ENCODE peak calls at places on chromosome 12, in ten cellular contexts. K, C, X, M, E, T, Z, Y, D and P are unnamed samples.

GRCh38 chr12:2057041-2057792 is 4.4 kb downstream of the CACNA1C start:
- DNase-seq in Y (peak), K (peak), E (peak), Z (peak), D (no peak), M (no peak), T (no peak), C (peak), X (peak), P (no peak)

GRCh38 chr12:57864382-57864781 is 17.9 kb upstream of the CTDSP2 start:
- DNase-seq in Y (no peak), K (no peak), T (no peak), M (no peak), D (no peak), C (peak), Z (no peak), E (no peak), X (no peak), P (no peak)

GRCh38 chr12:112916270-112916669 is 9.5 kb downstream of the OAS1 start:
- DNase-seq in E (peak), T (no peak), K (no peak), X (no peak), Y (peak), C (no peak), D (no peak), M (peak), Z (peak), P (peak)

GRCh38 chr12:5085896-5086295 is 42.2 kb downstream of the KCNA5 start:
- DNase-seq in Y (no peak), E (peak), C (no peak), M (no peak), T (peak), K (no peak), Z (no peak), X (no peak), D (no peak), P (no peak)

GRCh38 chr12:22627351-22627750 is 2.4 kb downstream of the ETNK1 start:
- DNase-seq in X (no peak), D (no peak), K (no peak), Y (no peak), T (no peak), Z (no peak), E (peak), C (no peak), M (no peak), P (no peak)

GRCh38 chr12:25054783-25055144 is 105.9 kb upstream of the BCAT1 start:
- DNase-seq in E (no peak), K (no peak), Y (no peak), X (no peak), Z (no peak), T (no peak), D (no peak), M (no peak), C (no peak), P (peak)

GRCh38 chr12:44972746-44973421 is 78.0 kb downstream of the DBX2 start:
- DNase-seq in Z (no peak), M (no peak), X (no peak), E (peak), C (peak), D (no peak), Y (no peak), T (no peak), K (no peak), P (peak)

GRCh38 chr12:69519871-69520270 is 49.7 kb downstream of the FRS2 start:
- DNase-seq in X (no peak), M (no peak), Z (no peak), E (no peak), K (no peak), T (no peak), Y (no peak), C (no peak), D (no peak), P (no peak)

GRCh38 chr12:77153706-77154105 is 88.3 kb upstream of the E2F7 start:
- DNase-seq in K (no peak), D (no peak), T (no peak), C (no peak), Y (no peak), X (no peak), Z (no peak), M (no peak), E (no peak), P (no peak)

GRCh38 chr12:131847456-131847855 is 19.3 kb downstream of the MMP17 start:
- DNase-seq in D (no peak), T (no peak), Z (no peak), Y (peak), K (no peak), M (no peak), C (no peak), E (no peak), X (no peak), P (no peak)

GRCh38 chr12:119936705-119937323 is 52.2 kb upstream of the BICDL1 start:
- DNase-seq in D (no peak), T (no peak), K (no peak), C (no peak), Z (no peak), M (no peak), X (no peak), E (peak), Y (no peak), P (no peak)

GRCh38 chr12:132490481-132491348 is 764 bp downstream of the FBRSL1 start:
- DNase-seq in M (no peak), E (no peak), T (no peak), K (no peak), D (peak), Y (peak), X (no peak), C (peak), Z (no peak), P (peak)

GRCh38 chr12:39846971-39847661 is 227.5 kb upstream of the ABCD2 start:
- DNase-seq in E (no peak), D (no peak), T (peak), X (no peak), Z (no peak), M (no peak), Y (no peak), K (no peak), C (peak), P (no peak)

GRCh38 chr12:131090254-131091210 is 136.8 kb downstream of the ADGRD1 start:
- DNase-seq in C (no peak), Y (no peak), X (no peak), Z (no peak), K (no peak), T (no peak), M (no peak), E (peak), D (peak), P (no peak)

GRCh38 chr12:1758887-1759286 is 61.5 kb upstream of the LRTM2 start:
- DNase-seq in M (no peak), E (no peak), Y (no peak), K (no peak), D (no peak), X (no peak), Z (no peak), C (no peak), T (no peak), P (no peak)

GRCh38 chr12:78293039-78293686 is 462.5 kb downstream of the NAV3 start:
- DNase-seq in X (no peak), K (no peak), M (no peak), Z (no peak), E (peak), Y (no peak), D (no peak), C (no peak), T (no peak), P (peak)

GRCh38 chr12:80607361-80608135 is 99.9 kb upstream of the MYF6 start:
- DNase-seq in C (no peak), Y (no peak), M (no peak), K (no peak), D (no peak), T (no peak), X (no peak), E (peak), Z (no peak), P (no peak)

GRCh38 chr12:16605666-16606116 is 271 bp downstream of the LMO3 start:
- DNase-seq in X (no peak), Z (no peak), T (no peak), M (no peak), K (no peak), Y (no peak), D (no peak), C (peak), E (peak), P (no peak)

GRCh38 chr12:460301-461230 is 827 bp downstream of the B4GALNT3 start:
- DNase-seq in X (no peak), E (no peak), Y (peak), K (peak), M (no peak), Z (no peak), T (no peak), C (peak), D (peak), P (no peak)

GRCh38 chr12:57894577-57895292 is 46.6 kb upstream of the ATP23 start:
- DNase-seq in T (no peak), D (no peak), M (no peak), K (no peak), X (no peak), C (no peak), E (no peak), Y (no peak), Z (no peak), P (no peak)

GRCh38 chr12:128810182-128811127 is 13.3 kb downstream of the SLC15A4 start:
- DNase-seq in Y (peak), E (no peak), K (peak), Z (peak), M (no peak), T (no peak), C (peak), D (no peak), X (peak), P (no peak)

GRCh38 chr12:21026302-21026701 is 104.7 kb upstream of the SLCO1B1 start:
- DNase-seq in X (no peak), K (no peak), C (no peak), M (no peak), Y (no peak), E (peak), D (no peak), Z (no peak), T (no peak), P (no peak)

GRCh38 chr12:87812030-87812429 is 217.2 kb downstream of the C12orf50 start:
- DNase-seq in M (no peak), T (no peak), C (no peak), E (peak), Z (no peak), X (no peak), K (no peak), D (no peak), Y (no peak), P (no peak)

GRCh38 chr12:39616251-39616650 is 3.4 kb downstream of the ABCD2 start:
- DNase-seq in E (no peak), Z (no peak), M (no peak), Y (no peak), T (no peak), X (no peak), C (no peak), K (no peak), D (no peak), P (no peak)

GRCh38 chr12:1473418-1473817 is 121.0 kb downstream of the FBXL14 start:
- DNase-seq in D (peak), K (no peak), E (no peak), Z (no peak), C (no peak), T (no peak), M (no peak), X (no peak), Y (peak), P (no peak)

GRCh38 chr12:69479675-69480074 is 9.5 kb downstream of the FRS2 start:
- DNase-seq in Y (no peak), K (no peak), T (no peak), D (no peak), C (no peak), E (no peak), M (no peak), Z (no peak), X (no peak), P (no peak)

GRCh38 chr12:113187588-113187987 is 2.1 kb downstream of the RITA1 start:
- DNase-seq in K (no peak), C (no peak), Z (no peak), D (no peak), E (no peak), Y (no peak), M (no peak), T (no peak), X (no peak), P (no peak)

GRCh38 chr12:70196732-70197361 is 46.4 kb upstream of the CNOT2 start:
- DNase-seq in Y (no peak), K (no peak), D (no peak), T (no peak), M (no peak), E (no peak), Z (no peak), X (no peak), C (no peak), P (no peak)

GRCh38 chr12:56951582-56952339 is 5.6 kb downstream of the RDH16 start:
- DNase-seq in K (no peak), C (no peak), Z (no peak), X (no peak), Y (no peak), M (no peak), T (no peak), E (no peak), D (no peak), P (no peak)

GRCh38 chr12:98509063-98509462 is 6.3 kb upstream of the TMPO start:
- DNase-seq in Y (no peak), E (no peak), Z (no peak), C (no peak), X (no peak), M (no peak), D (no peak), K (no peak), T (no peak), P (no peak)

GRCh38 chr12:49547090-49547690 is 8.4 kb downstream of the KCNH3 start:
- DNase-seq in K (no peak), C (no peak), E (no peak), D (no peak), M (no peak), Y (no peak), X (no peak), T (no peak), Z (no peak), P (peak)

GRCh38 chr12:49548481-49548821 is 9.6 kb downstream of the KCNH3 start:
- DNase-seq in C (no peak), Z (no peak), X (no peak), Y (peak), M (no peak), D (no peak), T (no peak), E (no peak), K (no peak), P (no peak)

GRCh38 chr12:49549735-49550710 is 11.2 kb downstream of the KCNH3 start:
- DNase-seq in E (no peak), Z (no peak), M (no peak), D (no peak), T (no peak), K (no peak), C (no peak), X (no peak), Y (peak), P (no peak)

GRCh38 chr12:49550853-49551252 is 12.0 kb downstream of the KCNH3 start:
- DNase-seq in T (no peak), Y (no peak), Z (no peak), K (no peak), M (no peak), E (no peak), D (no peak), X (no peak), C (no peak), P (no peak)

DNA sequence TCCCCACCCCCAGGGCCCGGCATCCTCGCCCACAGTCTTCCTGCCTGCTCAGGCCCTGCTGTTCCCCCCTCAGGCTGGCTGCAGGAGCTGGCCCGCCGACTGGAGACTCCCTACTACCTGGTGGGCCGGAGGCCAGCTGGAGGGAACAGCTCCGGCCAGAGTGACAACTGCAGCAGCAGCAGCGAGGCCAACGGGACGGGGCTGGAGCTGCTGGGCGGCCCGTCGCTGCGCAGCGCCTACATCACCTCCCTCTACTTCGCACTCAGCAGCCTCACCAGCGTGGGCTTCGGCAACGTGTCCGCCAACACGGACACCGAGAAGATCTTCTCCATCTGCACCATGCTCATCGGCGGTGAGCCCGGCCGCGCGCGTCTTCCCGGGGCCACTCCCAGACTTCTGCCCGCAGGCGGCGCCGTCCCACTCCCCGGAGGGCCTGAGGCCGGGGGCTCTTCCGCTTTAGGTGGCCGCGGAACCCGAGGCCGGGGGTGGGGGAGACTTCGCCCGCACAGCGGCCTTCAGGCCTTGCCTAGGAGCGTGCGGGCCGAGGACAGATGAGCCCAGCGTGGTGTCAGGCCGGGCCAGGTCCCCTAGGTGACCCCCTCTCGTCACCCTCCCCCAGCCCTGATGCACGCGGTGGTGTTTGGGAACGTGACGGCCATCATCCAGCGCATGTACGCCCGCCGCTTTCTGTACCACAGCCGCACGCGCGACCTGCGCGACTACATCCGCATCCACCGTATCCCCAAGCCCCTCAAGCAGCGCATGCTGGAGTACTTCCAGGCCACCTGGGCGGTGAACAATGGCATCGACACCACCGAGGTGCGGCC is 10.2 kb downstream of the KCNH3 start:
- DNase-seq in C (peak), E (no peak), Y (peak), D (no peak), K (no peak), Z (peak), M (no peak), T (no peak), X (no peak), P (no peak)
- TF ChIP-seq CTCF in C (peak), E (peak), Y (no peak), D (no peak), K (peak), Z (no peak), M (no peak), T (peak), X (peak), P (no peak)

GRCh38 chr12:49212572-49212971 is 23.7 kb upstream of the TUBA1A start:
- DNase-seq in K (no peak), E (no peak), M (no peak), C (no peak), Z (no peak), T (no peak), Y (no peak), X (no peak), D (no peak), P (no peak)
- H3K27ac ChIP-seq in K (no peak), E (no peak), M (no peak), C (no peak), Z (no peak), T (no peak), Y (no peak), X (no peak), D (no peak), P (no peak)

GRCh38 chr12:121296618-121297476 is at the start of gene CAMKK2:
- DNase-seq in T (peak), D (peak), K (peak), X (peak), Y (peak), Z (peak), M (peak), E (peak), C (peak), P (peak)
- TF ChIP-seq CTCF in T (no peak), D (peak), K (peak), X (peak), Y (no peak), Z (no peak), M (no peak), E (peak), C (peak), P (peak)

GRCh38 chr12:53004582-53004981 is 1.7 kb upstream of the EIF4B start:
- DNase-seq in E (no peak), Z (no peak), T (no peak), D (no peak), K (no peak), Y (no peak), M (no peak), C (peak), X (no peak), P (no peak)
- H3K27ac ChIP-seq in E (peak), Z (peak), T (no peak), D (no peak), K (no peak), Y (no peak), M (no peak), C (peak), X (no peak), P (no peak)

GRCh38 chr12:49364989-49365388 is 2.3 kb upstream of the SPATS2 start:
- DNase-seq in E (peak), K (no peak), C (no peak), X (no peak), T (no peak), D (no peak), Z (no peak), M (no peak), Y (no peak), P (peak)

GRCh38 chr12:49365542-49365941 is 1.7 kb upstream of the SPATS2 start:
- DNase-seq in T (no peak), Z (no peak), C (no peak), K (no peak), M (no peak), D (no peak), E (peak), X (no peak), Y (no peak), P (no peak)

GRCh38 chr12:49368240-49368600 is 958 bp downstream of the SPATS2 start:
- DNase-seq in M (no peak), E (no peak), D (no peak), C (no peak), X (no peak), K (no peak), Y (no peak), Z (no peak), T (no peak), P (no peak)

GRCh38 chr12:49367381-49368239 is at the start of gene SPATS2:
- DNase-seq in M (peak), X (peak), D (no peak), E (no peak), Z (no peak), Y (no peak), T (no peak), K (peak), C (no peak), P (no peak)

DNA sequence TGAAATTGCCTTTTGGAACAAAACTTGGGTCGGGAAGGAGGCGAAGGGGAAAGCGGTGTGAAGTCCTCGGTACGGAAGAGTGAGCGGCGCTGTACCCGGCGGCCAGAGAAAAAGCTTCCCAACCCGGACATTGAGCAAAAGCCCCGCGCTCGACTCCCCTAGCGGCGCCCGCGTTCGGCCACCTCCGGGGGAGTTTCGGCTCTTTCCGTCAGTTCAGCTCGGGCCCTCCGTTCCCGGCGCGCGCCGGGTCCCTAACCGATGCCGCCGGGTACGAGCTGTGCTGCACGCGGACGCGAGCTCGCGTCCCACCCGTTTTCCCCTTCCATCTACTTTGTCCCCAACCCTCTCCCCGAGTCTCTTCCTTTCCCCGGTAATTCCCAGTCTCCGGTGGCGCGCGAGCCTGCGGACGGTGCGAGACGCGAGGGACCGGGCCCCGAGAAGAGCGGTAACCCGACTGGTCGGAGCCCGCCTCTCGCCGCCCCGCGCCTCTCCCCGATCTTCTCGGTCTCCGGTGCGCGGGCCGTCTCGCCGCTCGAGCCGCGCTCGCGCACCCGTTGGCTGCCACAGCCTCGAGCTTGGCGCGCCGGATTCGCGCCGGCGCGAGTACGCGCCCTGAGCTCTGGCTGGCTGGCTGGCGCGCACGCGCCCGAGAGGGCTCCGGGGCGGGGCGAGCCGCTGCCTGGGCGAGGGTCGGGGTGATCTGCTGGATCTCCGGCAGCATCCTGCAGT is 446 bp upstream of the SPATS2 start:
- DNase-seq in D (peak), C (peak), T (peak), Y (peak), E (peak), Z (peak), M (peak), K (peak), X (peak), P (peak)
- TF ChIP-seq CTCF in D (peak), C (peak), T (peak), Y (peak), E (peak), Z (no peak), M (peak), K (peak), X (peak), P (peak)